ENCODE peak calls at places on chromosomes 4 and X, in five cellular contexts. D, G, W, Z and K are unnamed samples.

GRCh38 chr4:152510349-152511147 is 25.3 kb downstream of the FBXW7 start:
- DNase-seq in Z (no peak), W (no peak), G (no peak), D (no peak), K (no peak)

GRCh38 chr4:1295405-1296055 is 5.8 kb downstream of the MAEA start:
- DNase-seq in W (no peak), D (no peak), G (no peak), Z (no peak), K (no peak)

GRCh38 chr4:71074452-71075299 is 81.2 kb downstream of the DCK start:
- DNase-seq in Z (no peak), D (peak), G (no peak), W (no peak), K (no peak)

GRCh38 chr4:179415842-179416223 is 1973.6 kb upstream of the AGA start:
- DNase-seq in G (no peak), D (no peak), W (no peak), Z (peak), K (no peak)

GRCh38 chrX:13662537-13662841 is 9.5 kb downstream of the TCEANC start:
- DNase-seq in W (no peak), Z (no peak), D (no peak), G (no peak), K (no peak)

GRCh38 chr4:4182835-4183568 is 43.7 kb downstream of the OTOP1 start:
- DNase-seq in W (no peak), G (no peak), D (peak), Z (no peak), K (no peak)

GRCh38 chr4:159137176-159137575 is 34.3 kb downstream of the RAPGEF2 start:
- DNase-seq in W (no peak), Z (peak), G (no peak), D (no peak), K (no peak)

GRCh38 chr4:137635596-137635995 is 103.3 kb upstream of the PCDH18 start:
- DNase-seq in W (no peak), G (no peak), Z (no peak), D (no peak), K (no peak)

GRCh38 chr4:107279729-107280128 is 243.6 kb upstream of the DKK2 start:
- DNase-seq in D (peak), Z (no peak), G (no peak), W (no peak), K (no peak)